ENCODE peak calls at places on chromosomes 3 and 15, in six cellular contexts. One of them, this sample, is unnamed.

GRCh38 chr15:64989331-64990167 is at the start of gene SPG21:
- DNase-seq in KG1: peak
- DNase-seq in HuH-7: peak
- DNase-seq in HepG2: peak
- DNase-seq in foreskin fibroblast: peak
- DNase-seq in activated T-helper 9 cell treated with anti-CD3 and anti-CD28 coated beads, Interleukin-2, amount 50 U/mL, for 16 hours: peak
- DNase-seq in this sample: peak

GRCh38 chr3:107367353-107367752 is 9.9 kb upstream of the CCDC54 start:
- DNase-seq in KG1: peak
- DNase-seq in foreskin fibroblast: peak
- DNase-seq in HepG2: no peak
- DNase-seq in HuH-7: no peak
- DNase-seq in activated T-helper 9 cell treated with anti-CD3 and anti-CD28 coated beads, Interleukin-2, amount 50 U/mL, for 16 hours: no peak
- DNase-seq in this sample: no peak

GRCh38 chr3:133490468-133491351 is 82.8 kb upstream of the CDV3 start:
- DNase-seq in foreskin fibroblast: no peak
- DNase-seq in HepG2: no peak
- DNase-seq in HuH-7: no peak
- DNase-seq in KG1: no peak
- DNase-seq in activated T-helper 9 cell treated with anti-CD3 and anti-CD28 coated beads, Interleukin-2, amount 50 U/mL, for 16 hours: peak
- DNase-seq in this sample: no peak

GRCh38 chr15:23069496-23070166 is 30.3 kb upstream of the TUBGCP5 start:
- DNase-seq in KG1: no peak
- DNase-seq in HepG2: no peak
- DNase-seq in foreskin fibroblast: no peak
- DNase-seq in activated T-helper 9 cell treated with anti-CD3 and anti-CD28 coated beads, Interleukin-2, amount 50 U/mL, for 16 hours: no peak
- DNase-seq in HuH-7: peak
- DNase-seq in this sample: no peak

GRCh38 chr15:31758126-31758525 is 272.2 kb upstream of the CHRNA7 start:
- DNase-seq in KG1: no peak
- DNase-seq in HepG2: no peak
- DNase-seq in HuH-7: no peak
- DNase-seq in foreskin fibroblast: peak
- DNase-seq in activated T-helper 9 cell treated with anti-CD3 and anti-CD28 coated beads, Interleukin-2, amount 50 U/mL, for 16 hours: no peak
- DNase-seq in this sample: no peak

GRCh38 chr3:181103605-181104004 is 114.1 kb upstream of the DNAJC19 start:
- DNase-seq in activated T-helper 9 cell treated with anti-CD3 and anti-CD28 coated beads, Interleukin-2, amount 50 U/mL, for 16 hours: no peak
- DNase-seq in KG1: no peak
- DNase-seq in foreskin fibroblast: peak
- DNase-seq in HuH-7: peak
- DNase-seq in HepG2: peak
- DNase-seq in this sample: no peak

GRCh38 chr3:132726341-132726823 is 4.2 kb upstream of the NPHP3 start:
- DNase-seq in foreskin fibroblast: peak
- DNase-seq in activated T-helper 9 cell treated with anti-CD3 and anti-CD28 coated beads, Interleukin-2, amount 50 U/mL, for 16 hours: no peak
- DNase-seq in HuH-7: peak
- DNase-seq in KG1: no peak
- DNase-seq in HepG2: peak
- DNase-seq in this sample: no peak

GRCh38 chr15:41926184-41927056 is 32.6 kb upstream of the SPTBN5 start:
- DNase-seq in foreskin fibroblast: peak
- DNase-seq in HuH-7: peak
- DNase-seq in HepG2: peak
- DNase-seq in activated T-helper 9 cell treated with anti-CD3 and anti-CD28 coated beads, Interleukin-2, amount 50 U/mL, for 16 hours: no peak
- DNase-seq in KG1: no peak
- DNase-seq in this sample: no peak

GRCh38 chr3:3086239-3086638 is 23.9 kb downstream of the IL5RA start:
- DNase-seq in HepG2: no peak
- DNase-seq in HuH-7: no peak
- DNase-seq in foreskin fibroblast: no peak
- DNase-seq in KG1: no peak
- DNase-seq in activated T-helper 9 cell treated with anti-CD3 and anti-CD28 coated beads, Interleukin-2, amount 50 U/mL, for 16 hours: no peak
- DNase-seq in this sample: no peak

GRCh38 chr15:75732809-75733451 is 20.3 kb upstream of the CSPG4 start:
- DNase-seq in foreskin fibroblast: peak
- DNase-seq in HepG2: peak
- DNase-seq in HuH-7: peak
- DNase-seq in KG1: peak
- DNase-seq in activated T-helper 9 cell treated with anti-CD3 and anti-CD28 coated beads, Interleukin-2, amount 50 U/mL, for 16 hours: no peak
- DNase-seq in this sample: no peak

GRCh38 chr15:69225355-69226027 is 65.1 kb downstream of the GLCE start:
- DNase-seq in foreskin fibroblast: peak
- DNase-seq in KG1: no peak
- DNase-seq in activated T-helper 9 cell treated with anti-CD3 and anti-CD28 coated beads, Interleukin-2, amount 50 U/mL, for 16 hours: no peak
- DNase-seq in HepG2: peak
- DNase-seq in HuH-7: peak
- DNase-seq in this sample: peak

GRCh38 chr15:38307251-38307650 is 54.6 kb downstream of the SPRED1 start:
- DNase-seq in HepG2: no peak
- DNase-seq in activated T-helper 9 cell treated with anti-CD3 and anti-CD28 coated beads, Interleukin-2, amount 50 U/mL, for 16 hours: no peak
- DNase-seq in HuH-7: no peak
- DNase-seq in KG1: no peak
- DNase-seq in foreskin fibroblast: no peak
- DNase-seq in this sample: no peak

GRCh38 chr3:50885491-50885890 is 210.8 kb downstream of the DOCK3 start:
- DNase-seq in KG1: no peak
- DNase-seq in HuH-7: no peak
- DNase-seq in foreskin fibroblast: no peak
- DNase-seq in HepG2: peak
- DNase-seq in activated T-helper 9 cell treated with anti-CD3 and anti-CD28 coated beads, Interleukin-2, amount 50 U/mL, for 16 hours: no peak
- DNase-seq in this sample: peak

GRCh38 chr3:56725175-56725574 is 42.1 kb upstream of the TASOR start:
- DNase-seq in foreskin fibroblast: no peak
- DNase-seq in HuH-7: no peak
- DNase-seq in activated T-helper 9 cell treated with anti-CD3 and anti-CD28 coated beads, Interleukin-2, amount 50 U/mL, for 16 hours: peak
- DNase-seq in KG1: no peak
- DNase-seq in HepG2: no peak
- DNase-seq in this sample: no peak

GRCh38 chr3:127954642-127955041 is 39.6 kb downstream of the KBTBD12 start:
- DNase-seq in KG1: no peak
- DNase-seq in HuH-7: no peak
- DNase-seq in foreskin fibroblast: no peak
- DNase-seq in activated T-helper 9 cell treated with anti-CD3 and anti-CD28 coated beads, Interleukin-2, amount 50 U/mL, for 16 hours: no peak
- DNase-seq in HepG2: no peak
- DNase-seq in this sample: no peak

This sample was measured in retinal pigment epithelial cell.